ENCODE peak calls at places on chromosomes 6 and 20, in six cellular contexts. One of them, this sample, is unnamed.

GRCh38 chr6:166957087-166957804 is 896 bp upstream of the RNASET2 start:
- DNase-seq in A549: no peak
- DNase-seq in Panc1: no peak
- DNase-seq in esophagus muscularis mucosa: no peak
- DNase-seq in neural crest cell: peak
- DNase-seq in OCI-LY7: peak
- DNase-seq in this sample: no peak

GRCh38 chr6:9334979-9335378 is 899.6 kb upstream of the SLC35B3 start:
- DNase-seq in A549: no peak
- DNase-seq in Panc1: no peak
- DNase-seq in esophagus muscularis mucosa: no peak
- DNase-seq in neural crest cell: no peak
- DNase-seq in OCI-LY7: no peak
- DNase-seq in this sample: no peak

GRCh38 chr6:153976921-153977693 is 61.9 kb upstream of the OPRM1 start:
- DNase-seq in A549: no peak
- DNase-seq in Panc1: no peak
- DNase-seq in esophagus muscularis mucosa: no peak
- DNase-seq in neural crest cell: no peak
- DNase-seq in OCI-LY7: no peak
- DNase-seq in this sample: no peak

GRCh38 chr6:42387336-42387735 is 64.4 kb downstream of the TRERF1 start:
- DNase-seq in A549: no peak
- DNase-seq in Panc1: no peak
- DNase-seq in esophagus muscularis mucosa: no peak
- DNase-seq in neural crest cell: no peak
- DNase-seq in OCI-LY7: no peak
- DNase-seq in this sample: no peak

GRCh38 chr20:57420571-57421257 is 29.5 kb downstream of the RBM38 start:
- DNase-seq in A549: no peak
- DNase-seq in Panc1: no peak
- DNase-seq in esophagus muscularis mucosa: no peak
- DNase-seq in neural crest cell: no peak
- DNase-seq in OCI-LY7: no peak
- DNase-seq in this sample: no peak

GRCh38 chr6:27273783-27274182 is 26.3 kb downstream of the PRSS16 start:
- DNase-seq in A549: no peak
- DNase-seq in Panc1: no peak
- DNase-seq in esophagus muscularis mucosa: no peak
- DNase-seq in neural crest cell: no peak
- DNase-seq in OCI-LY7: no peak
- DNase-seq in this sample: no peak

GRCh38 chr6:52976591-52977035 is 18.5 kb downstream of the GSTA4 start:
- DNase-seq in A549: no peak
- DNase-seq in Panc1: no peak
- DNase-seq in esophagus muscularis mucosa: peak
- DNase-seq in neural crest cell: no peak
- DNase-seq in OCI-LY7: no peak
- DNase-seq in this sample: no peak

GRCh38 chr20:23492292-23492691 is 1.4 kb downstream of the CST8 start:
- DNase-seq in A549: no peak
- DNase-seq in Panc1: no peak
- DNase-seq in esophagus muscularis mucosa: peak
- DNase-seq in neural crest cell: no peak
- DNase-seq in OCI-LY7: no peak
- DNase-seq in this sample: no peak

GRCh38 chr20:35312348-35312747 is 20.1 kb upstream of the FAM83C start:
- DNase-seq in A549: peak
- DNase-seq in Panc1: peak
- DNase-seq in esophagus muscularis mucosa: no peak
- DNase-seq in neural crest cell: no peak
- DNase-seq in OCI-LY7: no peak
- DNase-seq in this sample: no peak

GRCh38 chr6:123662757-123663156 is 26.0 kb upstream of the TRDN start:
- DNase-seq in A549: no peak
- DNase-seq in Panc1: no peak
- DNase-seq in esophagus muscularis mucosa: no peak
- DNase-seq in neural crest cell: no peak
- DNase-seq in OCI-LY7: no peak
- DNase-seq in this sample: no peak

GRCh38 chr20:47432251-47433210 is 69.2 kb upstream of the NCOA3 start:
- DNase-seq in A549: no peak
- DNase-seq in Panc1: no peak
- DNase-seq in esophagus muscularis mucosa: no peak
- DNase-seq in neural crest cell: no peak
- DNase-seq in OCI-LY7: no peak
- DNase-seq in this sample: no peak

GRCh38 chr20:57090590-57091560 is 175.6 kb downstream of the BMP7 start:
- DNase-seq in A549: no peak
- DNase-seq in Panc1: no peak
- DNase-seq in esophagus muscularis mucosa: no peak
- DNase-seq in neural crest cell: no peak
- DNase-seq in OCI-LY7: no peak
- DNase-seq in this sample: no peak

GRCh38 chr6:135537782-135538301 is 40.3 kb upstream of the AHI1 start:
- DNase-seq in A549: no peak
- DNase-seq in Panc1: no peak
- DNase-seq in esophagus muscularis mucosa: no peak
- DNase-seq in neural crest cell: no peak
- DNase-seq in OCI-LY7: no peak
- DNase-seq in this sample: no peak

GRCh38 chr20:46361386-46361785 is 45.0 kb downstream of the ELMO2 start:
- DNase-seq in A549: no peak
- DNase-seq in Panc1: no peak
- DNase-seq in esophagus muscularis mucosa: no peak
- DNase-seq in neural crest cell: no peak
- DNase-seq in OCI-LY7: no peak
- DNase-seq in this sample: no peak

GRCh38 chr6:2828629-2829028 is 13.0 kb downstream of the SERPINB1 start:
- DNase-seq in A549: no peak
- DNase-seq in Panc1: no peak
- DNase-seq in esophagus muscularis mucosa: peak
- DNase-seq in neural crest cell: no peak
- DNase-seq in OCI-LY7: no peak
- DNase-seq in this sample: no peak

GRCh38 chr6:16481680-16482079 is 243.3 kb downstream of the GMPR start:
- DNase-seq in A549: no peak
- DNase-seq in Panc1: no peak
- DNase-seq in esophagus muscularis mucosa: no peak
- DNase-seq in neural crest cell: no peak
- DNase-seq in OCI-LY7: no peak
- DNase-seq in this sample: no peak

GRCh38 chr6:168388641-168389633 is 52.0 kb upstream of the SMOC2 start:
- DNase-seq in A549: no peak
- DNase-seq in Panc1: no peak
- DNase-seq in esophagus muscularis mucosa: no peak
- DNase-seq in neural crest cell: no peak
- DNase-seq in OCI-LY7: no peak
- DNase-seq in this sample: no peak

GRCh38 chr6:154537486-154537885 is 27.0 kb upstream of the CNKSR3 start:
- DNase-seq in A549: no peak
- DNase-seq in Panc1: no peak
- DNase-seq in esophagus muscularis mucosa: no peak
- DNase-seq in neural crest cell: peak
- DNase-seq in OCI-LY7: no peak
- DNase-seq in this sample: no peak

GRCh38 chr20:3483309-3483708 is 12.5 kb downstream of the ATRN start:
- DNase-seq in A549: no peak
- DNase-seq in Panc1: no peak
- DNase-seq in esophagus muscularis mucosa: no peak
- DNase-seq in neural crest cell: no peak
- DNase-seq in OCI-LY7: no peak
- DNase-seq in this sample: no peak

GRCh38 chr6:154258064-154258757 is 98.4 kb downstream of the IPCEF1 start:
- DNase-seq in A549: no peak
- DNase-seq in Panc1: no peak
- DNase-seq in esophagus muscularis mucosa: no peak
- DNase-seq in neural crest cell: no peak
- DNase-seq in OCI-LY7: no peak
- DNase-seq in this sample: no peak

GRCh38 chr20:24949756-24950127 is 673 bp downstream of the CST7 start:
- DNase-seq in A549: no peak
- DNase-seq in Panc1: no peak
- DNase-seq in esophagus muscularis mucosa: no peak
- DNase-seq in neural crest cell: no peak
- DNase-seq in OCI-LY7: no peak
- DNase-seq in this sample: no peak

GRCh38 chr20:31547720-31548298 is 33.6 kb downstream of the HM13 start:
- DNase-seq in A549: no peak
- DNase-seq in Panc1: no peak
- DNase-seq in esophagus muscularis mucosa: no peak
- DNase-seq in neural crest cell: no peak
- DNase-seq in OCI-LY7: peak
- DNase-seq in this sample: no peak

GRCh38 chr6:21201673-21202430 is 391.7 kb upstream of the SOX4 start:
- DNase-seq in A549: no peak
- DNase-seq in Panc1: no peak
- DNase-seq in esophagus muscularis mucosa: no peak
- DNase-seq in neural crest cell: no peak
- DNase-seq in OCI-LY7: no peak
- DNase-seq in this sample: no peak

GRCh38 chr20:57450419-57450818 is 59.2 kb downstream of the RBM38 start:
- DNase-seq in A549: no peak
- DNase-seq in Panc1: no peak
- DNase-seq in esophagus muscularis mucosa: no peak
- DNase-seq in neural crest cell: no peak
- DNase-seq in OCI-LY7: peak
- DNase-seq in this sample: no peak

GRCh38 chr20:49091762-49092161 is 45.6 kb downstream of the CSE1L start:
- DNase-seq in A549: no peak
- DNase-seq in Panc1: no peak
- DNase-seq in esophagus muscularis mucosa: no peak
- DNase-seq in neural crest cell: no peak
- DNase-seq in OCI-LY7: no peak
- DNase-seq in this sample: no peak

GRCh38 chr6:157528931-157529653 is 148.1 kb downstream of the ZDHHC14 start:
- DNase-seq in A549: no peak
- DNase-seq in Panc1: no peak
- DNase-seq in esophagus muscularis mucosa: no peak
- DNase-seq in neural crest cell: no peak
- DNase-seq in OCI-LY7: no peak
- DNase-seq in this sample: no peak

DNA sequence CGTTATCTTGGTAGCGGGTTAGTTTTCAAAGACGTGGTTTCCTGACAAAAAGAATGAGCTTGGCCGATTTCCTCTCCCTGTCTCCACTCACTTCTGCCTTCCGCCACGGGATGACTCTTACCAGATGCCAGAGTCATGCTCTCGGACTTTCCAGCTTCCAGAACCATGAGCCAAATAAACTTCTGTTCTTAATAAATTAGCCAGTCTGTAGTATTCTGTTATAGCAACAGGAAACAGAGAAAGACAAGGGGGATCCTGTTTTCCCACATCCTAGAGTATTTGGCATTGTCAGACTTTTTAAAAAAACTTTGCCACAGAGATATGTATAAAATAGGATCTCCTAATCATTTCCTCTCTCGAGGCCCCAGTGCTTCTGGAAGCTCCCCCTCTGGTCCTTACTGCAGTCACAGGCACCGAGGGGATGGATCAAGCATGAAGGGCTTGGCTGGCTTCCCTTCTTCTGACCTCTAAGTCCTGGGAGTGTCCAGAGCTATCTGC is 84.9 kb upstream of the NAA20 start:
- DNase-seq in A549: no peak
- DNase-seq in Panc1: no peak
- DNase-seq in esophagus muscularis mucosa: no peak
- DNase-seq in neural crest cell: no peak
- DNase-seq in OCI-LY7: no peak
- DNase-seq in this sample: no peak
- TF ChIP-seq CTCF in A549: no peak
- TF ChIP-seq CTCF in Panc1: no peak
- TF ChIP-seq CTCF in esophagus muscularis mucosa: no peak
- TF ChIP-seq CTCF in neural crest cell: no peak
- TF ChIP-seq CTCF in OCI-LY7: no peak
- TF ChIP-seq CTCF in this sample: no peak

DNA sequence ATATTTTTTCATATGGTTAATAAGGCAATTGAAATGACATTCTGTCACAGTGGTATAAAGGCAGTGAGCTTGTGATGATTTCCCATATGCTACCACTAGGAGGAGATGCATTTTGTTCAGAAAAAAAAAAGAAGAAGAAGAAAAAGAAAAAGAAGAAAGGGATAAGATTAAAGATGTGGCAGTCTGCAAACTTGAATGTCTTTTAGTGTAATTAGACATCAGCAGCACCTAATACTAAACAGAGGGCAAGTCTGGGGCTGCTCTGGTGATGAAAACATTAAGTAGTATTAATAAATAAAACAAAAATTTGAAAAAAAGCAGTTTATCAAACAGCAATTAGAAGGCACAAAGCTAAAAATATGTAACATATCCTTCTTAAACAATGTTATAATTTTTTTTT is 95.4 kb upstream of the DEFB112 start:
- DNase-seq in A549: peak
- DNase-seq in Panc1: no peak
- DNase-seq in esophagus muscularis mucosa: no peak
- DNase-seq in neural crest cell: no peak
- DNase-seq in OCI-LY7: peak
- DNase-seq in this sample: no peak
- TF ChIP-seq CTCF in A549: peak
- TF ChIP-seq CTCF in Panc1: peak
- TF ChIP-seq CTCF in esophagus muscularis mucosa: no peak
- TF ChIP-seq CTCF in neural crest cell: peak
- TF ChIP-seq CTCF in OCI-LY7: peak
- TF ChIP-seq CTCF in this sample: no peak

GRCh38 chr6:39791311-39791710 is 865 bp upstream of the DAAM2 start:
- DNase-seq in A549: no peak
- DNase-seq in Panc1: no peak
- DNase-seq in esophagus muscularis mucosa: peak
- DNase-seq in neural crest cell: no peak
- DNase-seq in OCI-LY7: peak
- DNase-seq in this sample: no peak
- TF ChIP-seq CTCF in A549: no peak
- TF ChIP-seq CTCF in Panc1: peak
- TF ChIP-seq CTCF in esophagus muscularis mucosa: no peak
- TF ChIP-seq CTCF in neural crest cell: no peak
- TF ChIP-seq CTCF in OCI-LY7: peak
- TF ChIP-seq CTCF in this sample: no peak

GRCh38 chr6:143471822-143472221 is 21.2 kb downstream of the PEX3 start:
- DNase-seq in A549: no peak
- DNase-seq in Panc1: no peak
- DNase-seq in esophagus muscularis mucosa: no peak
- DNase-seq in neural crest cell: no peak
- DNase-seq in OCI-LY7: no peak
- DNase-seq in this sample: no peak
- TF ChIP-seq CTCF in A549: no peak
- TF ChIP-seq CTCF in Panc1: no peak
- TF ChIP-seq CTCF in esophagus muscularis mucosa: no peak
- TF ChIP-seq CTCF in neural crest cell: no peak
- TF ChIP-seq CTCF in OCI-LY7: no peak
- TF ChIP-seq CTCF in this sample: no peak